ENCODE peak calls at places on chromosomes 5 and 9, in ten cellular contexts. V is right lobe of liver; M is HepG2; F is Karpas-422; C is NCI-H510A treated with DMSO at 0.1 percent for 48 hours; K is activated CD4-positive, alpha-beta T cell treated with anti-CD3 and anti-CD28 coated beads for 24 hours; X is colonic mucosa; T is thyroid gland; D is A172; B is frontal cortex. O is an unnamed sample.

GRCh38 chr5:102865171-102865509 is 110.0 kb downstream of the PAM start:
- DNase-seq in V (no peak), M (no peak), F (no peak), C (peak), K (no peak), X (no peak), T (no peak), D (no peak), B (no peak), O (no peak)

GRCh38 chr5:132365213-132365612 is 4.3 kb upstream of the SLC22A5 start:
- DNase-seq in V (no peak), M (peak), F (no peak), C (no peak), K (no peak), X (no peak), T (no peak), D (peak), B (no peak), O (peak)

GRCh38 chr9:134692573-134692860 is 50.9 kb downstream of the COL5A1 start:
- DNase-seq in V (no peak), M (no peak), F (no peak), C (no peak), K (no peak), X (no peak), T (no peak), D (no peak), B (no peak), O (no peak)

GRCh38 chr9:121736147-121736721 is 84.8 kb downstream of the DAB2IP start:
- DNase-seq in V (peak), M (no peak), F (no peak), C (no peak), K (no peak), X (peak), T (peak), D (no peak), B (peak), O (peak)

GRCh38 chr5:151202381-151203139 is 21.3 kb downstream of the CCDC69 start:
- DNase-seq in V (peak), M (no peak), F (no peak), C (no peak), K (no peak), X (peak), T (no peak), D (peak), B (no peak), O (peak)

GRCh38 chr9:34759432-34760134 is 49.6 kb upstream of the CCL21 start:
- DNase-seq in V (no peak), M (no peak), F (no peak), C (no peak), K (no peak), X (no peak), T (no peak), D (no peak), B (no peak), O (no peak)

GRCh38 chr5:53479045-53479655 is 1.3 kb upstream of the FST start:
- DNase-seq in V (no peak), M (peak), F (no peak), C (peak), K (no peak), X (no peak), T (no peak), D (no peak), B (no peak), O (no peak)

GRCh38 chr5:78286288-78286687 is 8.2 kb downstream of the AP3B1 start:
- DNase-seq in V (no peak), M (no peak), F (no peak), C (no peak), K (no peak), X (no peak), T (no peak), D (no peak), B (no peak), O (no peak)

GRCh38 chr9:65458992-65459391 is 174.0 kb upstream of the FOXD4L5 start:
- DNase-seq in V (no peak), M (no peak), F (no peak), C (no peak), K (no peak), X (no peak), T (no peak), D (no peak), B (no peak), O (no peak)

GRCh38 chr9:116687074-116687761 is at the start of gene TRIM32:
- DNase-seq in V (peak), M (peak), F (peak), C (peak), K (peak), X (peak), T (peak), D (peak), B (peak), O (peak)

GRCh38 chr5:159510282-159510681 is 180.0 kb upstream of the IL12B start:
- DNase-seq in V (peak), M (peak), F (no peak), C (no peak), K (no peak), X (peak), T (peak), D (peak), B (no peak), O (no peak)

GRCh38 chr5:140174472-140175366 is at the start of gene CYSTM1:
- DNase-seq in V (peak), M (peak), F (peak), C (peak), K (peak), X (peak), T (peak), D (peak), B (peak), O (peak)

GRCh38 chr5:54742417-54742889 is 224.9 kb downstream of the SNX18 start:
- DNase-seq in V (peak), M (no peak), F (no peak), C (no peak), K (no peak), X (peak), T (peak), D (peak), B (no peak), O (peak)

GRCh38 chr5:154194348-154195329 is 4.1 kb downstream of the GALNT10 start:
- DNase-seq in V (no peak), M (no peak), F (no peak), C (no peak), K (no peak), X (no peak), T (peak), D (peak), B (no peak), O (no peak)

GRCh38 chr9:133306242-133307194 is 29.5 kb downstream of the SURF6 start:
- DNase-seq in V (no peak), M (no peak), F (no peak), C (no peak), K (no peak), X (no peak), T (no peak), D (peak), B (no peak), O (no peak)

GRCh38 chr5:173793677-173794570 is 94.2 kb upstream of the CPEB4 start:
- DNase-seq in V (peak), M (peak), F (no peak), C (no peak), K (no peak), X (peak), T (peak), D (no peak), B (no peak), O (peak)

GRCh38 chr5:75551471-75551870 is 39.8 kb downstream of the POLK start:
- DNase-seq in V (no peak), M (no peak), F (no peak), C (no peak), K (no peak), X (no peak), T (no peak), D (peak), B (no peak), O (no peak)

GRCh38 chr5:58454025-58454424 is 5.9 kb downstream of the PLK2 start:
- DNase-seq in V (no peak), M (no peak), F (no peak), C (no peak), K (no peak), X (peak), T (no peak), D (no peak), B (no peak), O (peak)

GRCh38 chr5:154346427-154346826 is 99.4 kb upstream of the SAP30L start:
- DNase-seq in V (no peak), M (no peak), F (no peak), C (no peak), K (no peak), X (no peak), T (no peak), D (no peak), B (no peak), O (no peak)

GRCh38 chr5:64506567-64507321 is 929 bp downstream of the RGS7BP start:
- DNase-seq in V (no peak), M (no peak), F (no peak), C (no peak), K (no peak), X (no peak), T (no peak), D (no peak), B (no peak), O (no peak)

GRCh38 chr9:34557421-34558321 is 31.9 kb downstream of the CNTFR start:
- DNase-seq in V (no peak), M (no peak), F (no peak), C (no peak), K (no peak), X (no peak), T (no peak), D (no peak), B (no peak), O (no peak)

GRCh38 chr5:73150872-73151271 is 22.1 kb upstream of the TMEM174 start:
- DNase-seq in V (no peak), M (no peak), F (no peak), C (no peak), K (no peak), X (peak), T (no peak), D (no peak), B (no peak), O (peak)

O was measured in small intestine.